ENCODE peak calls at places on chromosomes 16 and 17, in ten cellular contexts. E is sigmoid colon; O is astrocyte of the spinal cord; C is nephron progenitor cell; P is uterus; Z is heart right ventricle; A is CD8-positive, alpha-beta T cell; L is natural killer cell; S is fibroblast of mammary gland; M is transverse colon. R is an unnamed sample.

GRCh38 chr17:39069114-39069756 is 82.2 kb downstream of the PLXDC1 start:
- DNase-seq in E (no peak), O (peak; percentile 38), C (no peak), P (no peak), Z (no peak), A (no peak), L (no peak), S (peak; percentile 53), M (no peak), R (peak; percentile 83)

GRCh38 chr17:80892900-80893603 is 98.6 kb upstream of the CHMP6 start:
- DNase-seq in E (no peak), O (peak; percentile 80), C (no peak), P (no peak), Z (no peak), A (no peak), L (no peak), S (peak; percentile 88), M (no peak), R (no peak)

GRCh38 chr17:75681289-75681688 is 14.2 kb downstream of the SAP30BP start:
- DNase-seq in E (no peak), O (peak; percentile 60), C (no peak), P (no peak), Z (no peak), A (no peak), L (no peak), S (peak; percentile 64), M (no peak), R (no peak)

GRCh38 chr17:1992541-1992940 is 32.6 kb downstream of the RTN4RL1 start:
- DNase-seq in E (no peak), O (no peak), C (no peak), P (no peak), Z (no peak), A (no peak), L (no peak), S (no peak), M (no peak), R (no peak)

GRCh38 chr17:77322534-77323412 is 182.0 kb downstream of the SEC14L1 start:
- DNase-seq in E (peak; percentile 95), O (peak; percentile 100), C (peak; percentile 59), P (peak; percentile 93), Z (peak; percentile 86), A (no peak), L (no peak), S (peak; percentile 99), M (peak; percentile 72), R (no peak)

GRCh38 chr17:7836596-7837374 is 2.8 kb downstream of the KDM6B start:
- DNase-seq in E (peak; percentile 96), O (peak; percentile 91), C (peak; percentile 93), P (peak; percentile 96), Z (peak; percentile 95), A (no peak), L (peak; percentile 30), S (peak; percentile 97), M (peak; percentile 98), R (no peak)

GRCh38 chr17:50056217-50056960 is 479 bp downstream of the ITGA3 start:
- DNase-seq in E (peak; percentile 84), O (peak; percentile 74), C (peak; percentile 79), P (peak; percentile 68), Z (no peak), A (peak; percentile 19), L (no peak), S (peak; percentile 56), M (peak; percentile 71), R (peak; percentile 49)

GRCh38 chr17:41167561-41167960 is 460 bp downstream of the KRTAP4-3 start:
- DNase-seq in E (no peak), O (no peak), C (no peak), P (no peak), Z (no peak), A (no peak), L (no peak), S (no peak), M (no peak), R (no peak)

GRCh38 chr17:33968350-33969044 is 286.6 kb upstream of the CCL2 start:
- DNase-seq in E (no peak), O (no peak), C (no peak), P (no peak), Z (no peak), A (no peak), L (peak; percentile 28), S (no peak), M (no peak), R (no peak)

GRCh38 chr16:29876186-29876577 is 13.2 kb upstream of the CDIPT start:
- DNase-seq in E (no peak), O (no peak), C (no peak), P (no peak), Z (no peak), A (no peak), L (no peak), S (no peak), M (no peak), R (no peak)

GRCh38 chr17:77942111-77942988 is 16.2 kb upstream of the TNRC6C start:
- DNase-seq in E (no peak), O (no peak), C (no peak), P (no peak), Z (no peak), A (no peak), L (no peak), S (no peak), M (no peak), R (no peak)

GRCh38 chr17:81794509-81794908 is 9.4 kb upstream of the GCGR start:
- DNase-seq in E (no peak), O (no peak), C (no peak), P (no peak), Z (no peak), A (no peak), L (no peak), S (no peak), M (peak; percentile 59), R (no peak)

GRCh38 chr17:43170766-43171681 is at the start of gene NBR1:
- DNase-seq in E (peak; percentile 98), O (peak; percentile 98), C (peak; percentile 92), P (peak; percentile 97), Z (peak; percentile 96), A (peak; percentile 91), L (peak; percentile 94), S (peak; percentile 98), M (peak; percentile 97), R (peak; percentile 93)
- TF ChIP-seq CTCF in E (no peak), O (peak; percentile 5), C (no peak), P (no peak), Z (peak; percentile 37), A (no peak), L (no peak), S (no peak), M (no peak), R (peak; percentile 15)

DNA sequence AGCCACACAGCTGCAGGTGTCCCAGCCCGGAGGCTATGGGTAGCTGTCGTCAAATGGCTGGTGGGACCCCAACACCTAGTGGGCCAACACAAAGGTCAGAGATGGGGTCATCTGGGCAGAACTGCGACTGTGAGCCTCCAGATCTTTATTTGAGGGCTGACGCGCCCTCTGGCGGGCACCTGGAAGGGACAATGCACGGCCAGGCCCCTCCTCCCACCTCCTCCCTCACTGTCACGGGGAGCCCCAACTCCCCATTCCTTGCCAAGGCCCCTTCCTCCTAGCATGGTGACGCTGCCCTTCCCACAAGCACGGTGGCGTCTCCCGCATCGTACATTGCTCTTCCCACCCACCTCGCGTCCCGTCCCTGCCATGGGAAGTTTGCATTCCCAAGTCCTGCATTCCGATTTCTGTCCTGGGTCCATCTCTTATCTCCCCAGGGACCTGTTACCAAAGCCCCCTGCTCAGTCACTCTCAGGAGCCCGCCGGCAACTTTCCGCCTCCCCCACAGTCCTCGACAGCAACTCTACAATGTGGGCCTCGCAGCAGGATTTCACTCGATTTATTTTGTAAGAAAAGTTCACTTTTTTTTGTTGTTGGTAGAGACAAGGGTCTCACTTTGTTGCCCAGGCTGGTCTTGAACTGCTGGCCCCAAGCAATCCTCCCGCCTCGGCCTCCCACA is 1.0 kb downstream of the TLE7 start:
- DNase-seq in E (no peak), O (no peak), C (no peak), P (no peak), Z (no peak), A (no peak), L (no peak), S (no peak), M (no peak), R (no peak)
- TF ChIP-seq CTCF in E (no peak), O (no peak), C (peak; percentile 22), P (no peak), Z (no peak), A (no peak), L (no peak), S (no peak), M (no peak), R (peak; percentile 6)

GRCh38 chr17:29143894-29144293 is 36.3 kb downstream of the MYO18A start:
- DNase-seq in E (no peak), O (no peak), C (peak; percentile 35), P (no peak), Z (no peak), A (no peak), L (no peak), S (no peak), M (no peak), R (no peak)
- TF ChIP-seq CTCF in E (peak; percentile 8), O (peak; percentile 61), C (peak; percentile 43), P (no peak), Z (peak; percentile 52), A (no peak), L (no peak), S (peak; percentile 51), M (peak; percentile 28), R (peak; percentile 51)

GRCh38 chr16:661184-661821 is 6.6 kb upstream of the RHOT2 start:
- DNase-seq in E (no peak), O (no peak), C (no peak), P (no peak), Z (no peak), A (no peak), L (no peak), S (no peak), M (no peak), R (no peak)

GRCh38 chr16:662095-662494 is 5.8 kb upstream of the RHOT2 start:
- DNase-seq in E (no peak), O (no peak), C (no peak), P (no peak), Z (no peak), A (no peak), L (no peak), S (no peak), M (no peak), R (no peak)

GRCh38 chr16:660132-660458 is 7.8 kb upstream of the RHOT2 start:
- DNase-seq in E (no peak), O (no peak), C (no peak), P (no peak), Z (no peak), A (no peak), L (no peak), S (no peak), M (no peak), R (no peak)

GRCh38 chr16:659618-660017 is 8.3 kb upstream of the RHOT2 start:
- DNase-seq in E (no peak), O (no peak), C (no peak), P (no peak), Z (no peak), A (no peak), L (no peak), S (no peak), M (no peak), R (no peak)

DNA sequence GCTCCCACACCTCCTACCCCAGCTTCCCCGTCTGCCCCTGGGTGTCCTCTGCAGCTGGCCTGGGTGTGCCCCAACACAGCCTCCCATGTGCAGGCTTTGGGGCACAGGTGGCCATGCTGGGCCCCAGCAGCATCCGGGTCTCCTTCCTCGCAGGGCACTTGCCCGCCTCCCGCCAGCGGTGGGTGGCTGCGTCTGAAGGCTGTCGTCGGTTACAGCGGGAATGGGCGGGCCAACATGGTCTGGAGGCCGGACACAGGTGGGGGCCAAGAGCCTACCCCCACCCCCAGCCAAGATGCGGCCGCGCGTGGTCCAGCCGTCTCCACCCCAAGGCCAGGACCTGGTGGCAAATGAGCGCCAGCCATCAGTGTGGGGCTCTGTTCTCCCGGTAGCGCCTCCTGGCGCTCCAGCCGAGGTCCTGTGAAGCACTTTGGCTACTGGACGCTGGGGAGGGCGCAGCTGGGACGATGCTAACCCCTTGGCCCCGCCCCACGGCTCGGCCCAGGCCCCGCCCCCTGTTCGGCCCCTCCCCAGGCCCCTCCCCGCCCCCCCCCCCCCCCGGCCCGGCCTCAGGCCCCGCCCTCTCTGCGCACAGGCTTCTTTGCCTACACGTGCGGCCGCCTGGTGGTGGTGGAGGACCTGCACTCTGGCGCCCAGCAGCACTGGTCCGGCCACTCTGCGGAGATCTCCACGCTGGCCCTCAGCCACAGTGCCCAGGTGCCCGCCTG is 7.3 kb upstream of the RHOT2 start:
- DNase-seq in E (peak; percentile 96), O (peak; percentile 78), C (peak; percentile 88), P (peak; percentile 91), Z (peak; percentile 89), A (no peak), L (peak; percentile 74), S (peak; percentile 91), M (peak; percentile 91), R (peak; percentile 93)
- TF ChIP-seq CTCF in E (peak; percentile 47), O (peak; percentile 54), C (peak; percentile 47), P (peak; percentile 51), Z (peak; percentile 65), A (no peak), L (peak; percentile 57), S (peak; percentile 56), M (peak; percentile 69), R (peak; percentile 27)